ENCODE peak calls at places on chromosomes 12 and 14, in seven cellular contexts. A is DND-41, C is stomach, W is A549, S is thoracic aorta, N is Peyer's patch, M is fibroblast of lung. G is an unnamed sample.
A peak's percentile ranks its signal among the peaks of the same experiment; 100 is the strongest.

GRCh38 chr12:64729909-64730584 is 29.2 kb downstream of the GNS start:
- DNase-seq in A (no peak), C (no peak), W (no peak), S (no peak), N (no peak), M (no peak), G (no peak)

GRCh38 chr12:72723732-72724131 is 451.6 kb downstream of the TRHDE start:
- DNase-seq in A (no peak), C (no peak), W (no peak), S (no peak), N (no peak), M (no peak), G (no peak)

GRCh38 chr14:100350283-100350926 is 27.3 kb downstream of the SLC25A47 start:
- DNase-seq in A (no peak), C (no peak), W (no peak), S (no peak), N (no peak), M (no peak), G (no peak)

GRCh38 chr14:74257078-74257987 is 18.1 kb downstream of the VSX2 start:
- DNase-seq in A (peak; percentile 83), C (peak; percentile 44), W (peak; percentile 47), S (no peak), N (peak; percentile 71), M (peak; percentile 18), G (no peak)

GRCh38 chr12:120041386-120042231 is 52.6 kb downstream of the BICDL1 start:
- DNase-seq in A (no peak), C (no peak), W (no peak), S (no peak), N (no peak), M (no peak), G (no peak)

GRCh38 chr12:117098361-117099217 is 627 bp downstream of the TESC start:
- DNase-seq in A (peak; percentile 39), C (peak; percentile 75), W (peak; percentile 49), S (no peak), N (peak; percentile 47), M (no peak), G (no peak)

GRCh38 chr12:107983871-107984480 is 145.1 kb upstream of the WSCD2 start:
- DNase-seq in A (no peak), C (no peak), W (no peak), S (no peak), N (no peak), M (no peak), G (no peak)

GRCh38 chr12:131090254-131091210 is 136.8 kb downstream of the ADGRD1 start:
- DNase-seq in A (no peak), C (no peak), W (no peak), S (no peak), N (no peak), M (no peak), G (no peak)

GRCh38 chr14:104563191-104563741 is 16.3 kb upstream of the C14orf180 start:
- DNase-seq in A (no peak), C (no peak), W (no peak), S (no peak), N (no peak), M (no peak), G (no peak)

GRCh38 chr12:56951582-56952339 is 5.6 kb downstream of the RDH16 start:
- DNase-seq in A (no peak), C (no peak), W (no peak), S (no peak), N (no peak), M (no peak), G (no peak)

GRCh38 chr12:75623631-75624118 is 112.3 kb upstream of the KRR1 start:
- DNase-seq in A (no peak), C (no peak), W (peak; percentile 35), S (no peak), N (no peak), M (peak; percentile 64), G (no peak)

DNA sequence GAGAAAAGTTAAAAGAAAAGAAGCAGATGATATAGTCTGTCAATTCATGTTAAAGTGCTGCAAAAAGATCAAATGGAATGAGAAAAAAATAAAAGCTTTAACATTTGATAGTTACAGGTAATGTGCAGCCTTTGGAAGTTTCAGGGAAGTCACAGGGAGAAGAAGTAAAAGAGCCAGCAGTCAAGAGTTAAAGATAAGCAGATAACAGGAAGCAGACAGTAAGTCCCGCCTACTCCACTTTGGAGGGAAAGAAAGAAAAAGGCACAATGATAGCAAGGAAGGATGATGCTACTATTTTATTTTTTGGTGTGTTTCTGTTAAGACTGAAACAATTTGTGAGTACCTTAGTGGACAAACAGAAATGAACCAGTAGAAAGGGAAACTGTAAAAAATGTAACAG is 111.1 kb upstream of the KRR1 start:
- DNase-seq in A (no peak), C (no peak), W (no peak), S (no peak), N (no peak), M (no peak), G (no peak)
- H3K27ac ChIP-seq in A (no peak overlapping the region), C (no peak overlapping the region), W (no peak overlapping the region), S (no peak overlapping the region), N (no peak overlapping the region), M (no peak overlapping the region), G (no peak overlapping the region)

GRCh38 chr12:93415723-93416464 is 25.9 kb downstream of the UBE2N start:
- DNase-seq in A (no peak), C (no peak), W (no peak), S (no peak), N (no peak), M (peak; percentile 63), G (no peak)
- TF ChIP-seq CTCF in A (no peak), C (no peak), W (no peak), S (peak; percentile 10), N (no peak), M (no peak), G (peak; percentile 10)

GRCh38 chr14:82122678-82123077 is 589.0 kb upstream of the SEL1L start:
- DNase-seq in A (no peak), C (no peak), W (no peak), S (no peak), N (no peak), M (no peak), G (no peak)
- H3K27ac ChIP-seq in A (no peak overlapping the region), C (no peak overlapping the region), W (no peak overlapping the region), S (no peak overlapping the region), N (no peak overlapping the region), M (no peak overlapping the region), G (no peak overlapping the region)

GRCh38 chr12:94535614-94535932 is 75.9 kb upstream of the CEP83 start:
- DNase-seq in A (no peak), C (no peak), W (no peak), S (no peak), N (no peak), M (no peak), G (no peak)
- TF ChIP-seq CTCF in A (no peak), C (no peak), W (no peak), S (no peak), N (no peak), M (no peak), G (no peak)

GRCh38 chr12:28868414-28868813 is 280.7 kb upstream of the FAR2 start:
- DNase-seq in A (no peak), C (no peak), W (no peak), S (no peak), N (no peak), M (no peak), G (no peak)
- H3K27ac ChIP-seq in A (no peak overlapping the region), C (no peak overlapping the region), W (no peak overlapping the region), S (no peak overlapping the region), N (no peak overlapping the region), M (no peak overlapping the region), G (no peak overlapping the region)

DNA sequence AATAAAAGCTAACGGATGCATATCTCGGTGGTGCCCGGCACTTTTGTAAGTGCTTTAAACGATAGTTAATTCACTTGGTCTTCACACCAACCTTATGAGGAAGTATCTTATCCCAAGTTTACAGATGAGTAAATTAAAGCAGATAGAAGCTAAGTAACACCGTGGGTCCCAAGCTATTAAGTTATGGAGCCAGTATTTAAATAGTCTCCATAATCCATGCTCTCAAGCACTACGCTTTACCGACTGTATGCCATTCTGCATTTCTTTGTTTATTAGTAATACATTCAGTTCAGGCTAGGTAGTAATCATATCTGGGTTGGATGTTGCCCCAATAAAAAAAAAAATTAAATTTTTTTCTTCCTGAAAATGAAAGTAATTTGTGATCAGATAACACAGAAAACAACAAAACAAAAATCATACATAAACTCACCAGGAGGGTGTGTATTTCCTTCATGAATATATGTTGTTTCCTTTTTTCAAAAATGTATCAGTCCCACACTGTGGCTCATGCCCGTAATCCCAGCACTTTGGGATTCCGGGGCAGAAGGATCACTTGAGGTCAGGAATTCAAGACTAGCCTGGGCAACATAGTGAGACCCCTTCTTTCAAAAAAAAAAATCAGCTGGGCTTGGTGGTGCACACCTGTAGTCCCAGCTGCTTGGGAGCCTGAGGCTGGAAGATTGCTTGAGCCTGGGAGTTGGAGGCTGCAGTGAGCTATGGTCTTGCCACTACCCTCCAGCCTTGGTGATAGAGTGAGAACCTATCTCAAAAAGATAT is 1.4 kb upstream of the M6PR start:
- DNase-seq in A (no peak), C (no peak), W (no peak), S (no peak), N (no peak), M (no peak), G (no peak)
- TF ChIP-seq CTCF in A (peak; percentile 2), C (no peak), W (no peak), S (peak; percentile 14), N (peak; percentile 5), M (no peak), G (no peak)

GRCh38 chr12:53094394-53094787 is 3.1 kb upstream of the IGFBP6 start:
- DNase-seq in A (no peak), C (peak; percentile 21), W (no peak), S (no peak), N (no peak), M (no peak), G (no peak)

GRCh38 chr12:53096089-53096741 is 1.3 kb upstream of the IGFBP6 start:
- DNase-seq in A (no peak), C (peak; percentile 28), W (no peak), S (no peak), N (no peak), M (peak; percentile 79), G (peak; percentile 94)

GRCh38 chr12:53096761-53097160 is 706 bp upstream of the IGFBP6 start:
- DNase-seq in A (no peak), C (peak; percentile 21), W (no peak), S (no peak), N (no peak), M (no peak), G (peak; percentile 67)

GRCh38 chr12:53091756-53092155 is 5.7 kb upstream of the IGFBP6 start:
- DNase-seq in A (no peak), C (no peak), W (no peak), S (no peak), N (no peak), M (no peak), G (peak; percentile 15)

GRCh38 chr12:53093777-53094393 is 3.6 kb upstream of the IGFBP6 start:
- DNase-seq in A (no peak), C (peak; percentile 25), W (no peak), S (no peak), N (no peak), M (no peak), G (no peak)
- H3K27ac ChIP-seq in A (no peak overlapping the region), C (peak overlapping the region; percentile 59), W (no peak overlapping the region), S (peak overlapping the region; percentile 49), N (peak overlapping the region; percentile 74), M (peak overlapping the region; percentile 23), G (peak overlapping the region; percentile 3)